ENCODE peak calls at places on chromosomes 1 and 21, in four cellular contexts. G is NCI-H2029 treated with DMSO at 0.1 percent for 48 hours; Q is stimulated activated CD4-positive, alpha-beta T cell treated with anti-CD3 and anti-CD28 coated beads, TNF-alpha, amount 100 ng/mL, for 24 hours; I is NCI-H1436. C is an unnamed sample.

GRCh38 chr1:115706009-115706362 is 62.5 kb downstream of the CASQ2 start:
- DNase-seq in G (no peak), Q (no peak), I (no peak), C (no peak)

GRCh38 chr1:234544094-234544579 is 65.2 kb upstream of the TARBP1 start:
- DNase-seq in G (peak), Q (no peak), I (peak), C (no peak)

GRCh38 chr1:17561561-17561985 is 22.1 kb downstream of the ARHGEF10L start:
- DNase-seq in G (no peak), Q (no peak), I (no peak), C (no peak)

GRCh38 chr1:45304311-45305081 is 22.2 kb upstream of the HPDL start:
- DNase-seq in G (peak), Q (no peak), I (peak), C (no peak)

GRCh38 chr21:22561946-22562345 is 1563.7 kb downstream of the NCAM2 start:
- DNase-seq in G (no peak), Q (no peak), I (no peak), C (no peak)

GRCh38 chr1:46152021-46152420 is 19.6 kb upstream of the PIK3R3 start:
- DNase-seq in G (no peak), Q (no peak), I (no peak), C (no peak)

GRCh38 chr1:20361805-20362381 is 71.2 kb downstream of the VWA5B1 start:
- DNase-seq in G (no peak), Q (no peak), I (peak), C (peak)

GRCh38 chr1:8169364-8170058 is 143.4 kb upstream of the ERRFI1 start:
- DNase-seq in G (peak), Q (no peak), I (peak), C (peak)

GRCh38 chr1:5575396-5576110 is 416.7 kb downstream of the NPHP4 start:
- DNase-seq in G (no peak), Q (no peak), I (no peak), C (no peak)

GRCh38 chr1:18557621-18558465 is 72.8 kb upstream of the PAX7 start:
- DNase-seq in G (peak), Q (no peak), I (peak), C (no peak)

C was measured in WERI-Rb-1.